ENCODE peak calls at places on chromosomes 12 and 14, in ten cellular contexts. G, D, R, Y, S, B, Z, I, L and E are unnamed samples.

GRCh38 chr14:64682173-64682710 is 22.0 kb upstream of the PLEKHG3 start:
- DNase-seq in G (peak; percentile 88), D (peak; percentile 66), R (peak; percentile 57), Y (peak; percentile 69), S (peak; percentile 81), B (peak; percentile 64), Z (no peak), I (no peak), L (no peak), E (no peak)

GRCh38 chr14:20031058-20031457 is 4.8 kb downstream of the OR4K13 start:
- DNase-seq in G (no peak), D (no peak), R (no peak), Y (no peak), S (no peak), B (no peak), Z (no peak), I (no peak), L (no peak), E (no peak)

GRCh38 chr14:64979336-64980074 is 7.2 kb upstream of the FNTB start:
- DNase-seq in G (no peak), D (peak; percentile 28), R (no peak), Y (no peak), S (no peak), B (no peak), Z (no peak), I (no peak), L (no peak), E (no peak)

GRCh38 chr12:7868391-7868790 is 4.3 kb downstream of the SLC2A14 start:
- DNase-seq in G (no peak), D (no peak), R (no peak), Y (no peak), S (no peak), B (no peak), Z (no peak), I (no peak), L (no peak), E (no peak)

GRCh38 chr12:113292091-113292490 is 42.8 kb downstream of the SLC8B1 start:
- DNase-seq in G (no peak), D (no peak), R (no peak), Y (no peak), S (no peak), B (no peak), Z (no peak), I (no peak), L (no peak), E (no peak)

GRCh38 chr12:63068857-63069442 is 82.1 kb downstream of the AVPR1A start:
- DNase-seq in G (no peak), D (peak; percentile 77), R (no peak), Y (peak; percentile 80), S (no peak), B (no peak), Z (no peak), I (peak; percentile 28), L (peak; percentile 55), E (peak; percentile 68)

GRCh38 chr12:117134059-117134458 is 34.8 kb upstream of the TESC start:
- DNase-seq in G (no peak), D (no peak), R (no peak), Y (peak; percentile 24), S (no peak), B (no peak), Z (no peak), I (no peak), L (no peak), E (no peak)

GRCh38 chr14:55739967-55740707 is 160.1 kb downstream of the KTN1 start:
- DNase-seq in G (no peak), D (no peak), R (no peak), Y (no peak), S (no peak), B (no peak), Z (no peak), I (no peak), L (no peak), E (no peak)

GRCh38 chr12:101127521-101128219 is 82.4 kb downstream of the SLC5A8 start:
- DNase-seq in G (no peak), D (no peak), R (no peak), Y (no peak), S (no peak), B (no peak), Z (no peak), I (no peak), L (no peak), E (no peak)

GRCh38 chr12:120234643-120235368 is 30.7 kb downstream of the PXN start:
- DNase-seq in G (peak; percentile 97), D (peak; percentile 78), R (no peak), Y (peak; percentile 79), S (peak; percentile 73), B (peak; percentile 77), Z (no peak), I (peak; percentile 90), L (peak; percentile 61), E (no peak)

GRCh38 chr14:35909675-35910074 is 83.5 kb downstream of the BRMS1L start:
- DNase-seq in G (no peak), D (no peak), R (no peak), Y (no peak), S (no peak), B (peak; percentile 44), Z (no peak), I (no peak), L (no peak), E (no peak)

GRCh38 chr12:114902665-114903393 is 218.9 kb upstream of the TBX3 start:
- DNase-seq in G (no peak), D (no peak), R (no peak), Y (no peak), S (no peak), B (no peak), Z (no peak), I (no peak), L (no peak), E (no peak)

GRCh38 chr12:97380440-97380839 is 82.2 kb upstream of the RMST start:
- DNase-seq in G (no peak), D (no peak), R (no peak), Y (no peak), S (no peak), B (no peak), Z (no peak), I (no peak), L (no peak), E (no peak)

GRCh38 chr12:3752096-3752709 is 706 bp downstream of the CRACR2A start:
- DNase-seq in G (no peak), D (no peak), R (peak; percentile 33), Y (peak; percentile 45), S (peak; percentile 30), B (peak; percentile 63), Z (peak; percentile 45), I (no peak), L (peak; percentile 12), E (no peak)

GRCh38 chr12:53313996-53314395 is 7.4 kb downstream of the AAAS start:
- DNase-seq in G (no peak), D (no peak), R (no peak), Y (no peak), S (no peak), B (no peak), Z (peak; percentile 41), I (no peak), L (no peak), E (no peak)

GRCh38 chr14:25042362-25043299 is 7.3 kb downstream of the STXBP6 start:
- DNase-seq in G (no peak), D (peak; percentile 80), R (no peak), Y (peak; percentile 8), S (no peak), B (peak; percentile 52), Z (no peak), I (no peak), L (no peak), E (no peak)

DNA sequence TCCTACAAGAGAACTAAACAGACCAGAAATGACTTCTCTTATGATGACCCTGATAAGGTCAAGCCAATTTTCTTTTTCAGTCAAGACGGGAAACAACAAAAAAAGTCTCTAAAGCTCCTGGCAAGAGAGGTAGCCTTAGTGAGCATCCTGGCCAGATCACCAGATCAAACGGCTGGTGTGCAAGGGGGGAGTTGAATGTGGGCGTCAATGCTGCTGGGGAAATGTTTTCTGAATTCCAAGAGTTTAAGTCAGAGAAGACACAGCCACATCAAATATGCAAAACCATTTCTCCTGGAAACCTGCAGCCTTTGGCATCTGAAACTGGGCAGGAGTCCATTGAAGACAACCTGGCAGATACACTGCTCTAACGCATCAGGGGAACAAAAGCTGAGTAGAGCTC is 16.0 kb upstream of the SELPLG start:
- DNase-seq in G (no peak), D (no peak), R (no peak), Y (peak; percentile 76), S (no peak), B (no peak), Z (no peak), I (no peak), L (peak; percentile 86), E (no peak)
- TF ChIP-seq POLR2AphosphoS5 in G (no peak), D (no peak), R (no peak), Y (no peak), S (no peak), B (no peak), Z (no peak), I (no peak), L (peak; percentile 63), E (no peak)

DNA sequence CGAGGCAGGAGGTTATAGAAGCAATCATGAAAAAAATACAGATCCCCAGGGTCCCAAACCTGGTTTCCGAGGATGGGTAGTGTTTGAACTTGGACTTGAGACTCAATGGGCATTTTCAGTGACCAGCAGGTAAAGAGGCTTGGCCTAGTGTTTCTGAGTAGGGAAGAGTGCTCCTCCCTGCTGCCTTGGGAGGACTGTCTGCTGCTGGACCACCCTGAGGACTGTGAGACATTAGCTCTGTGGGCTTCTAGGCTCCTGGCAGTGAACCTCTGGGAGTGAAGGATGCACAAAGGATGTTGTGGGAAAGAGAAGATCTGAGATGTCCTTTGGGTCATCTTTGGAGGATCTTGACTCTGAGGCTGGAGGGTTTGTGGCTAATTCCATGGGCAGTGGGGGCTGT is 30.5 kb downstream of the ANKRD9 start:
- DNase-seq in G (peak; percentile 10), D (no peak), R (no peak), Y (no peak), S (no peak), B (no peak), Z (no peak), I (no peak), L (no peak), E (no peak)
- H3K27ac ChIP-seq in G (peak overlapping the region; percentile 43), D (no peak overlapping the region), R (no peak overlapping the region), Y (no peak overlapping the region), S (peak overlapping the region; percentile 46), B (no peak overlapping the region), Z (no peak overlapping the region), I (no peak overlapping the region), L (no peak overlapping the region), E (no peak overlapping the region)

GRCh38 chr12:32666510-32666909 is 12.6 kb upstream of the DNM1L start:
- DNase-seq in G (no peak), D (no peak), R (no peak), Y (no peak), S (no peak), B (no peak), Z (no peak), I (no peak), L (no peak), E (no peak)
- H3K4me3 ChIP-seq in G (no peak overlapping the region), D (no peak overlapping the region), R (no peak overlapping the region), Y (no peak overlapping the region), S (peak overlapping the region; percentile 21), B (no peak overlapping the region), Z (no peak overlapping the region), I (peak overlapping the region; percentile 49), L (peak overlapping the region; percentile 42), E (no peak overlapping the region)

DNA sequence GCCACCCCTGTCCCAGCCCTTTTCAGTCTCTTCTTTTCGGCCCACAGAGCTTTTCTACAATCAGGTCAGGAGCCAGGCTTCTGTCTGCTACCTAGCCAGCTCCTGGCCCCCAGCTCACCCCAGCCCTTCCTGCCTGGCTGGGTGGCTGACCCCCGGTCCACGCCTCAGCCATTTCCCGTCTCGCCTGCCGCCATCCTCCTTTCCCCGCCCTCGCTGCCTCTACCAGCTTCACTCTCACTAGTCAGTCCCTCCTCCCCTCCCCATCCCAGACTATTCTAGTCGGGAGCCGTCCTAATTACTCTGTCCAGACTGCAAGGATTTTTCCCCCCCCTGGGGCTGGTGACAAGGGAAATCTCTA is 876 bp downstream of the DHH start:
- DNase-seq in G (no peak), D (peak; percentile 38), R (peak; percentile 61), Y (peak; percentile 49), S (no peak), B (no peak), Z (no peak), I (no peak), L (no peak), E (no peak)
- TF ChIP-seq POLR2AphosphoS5 in G (no peak), D (no peak), R (no peak), Y (no peak), S (no peak), B (no peak), Z (no peak), I (no peak), L (no peak), E (no peak)